ENCODE peak calls at places on chromosomes 12 and 14, in four cellular contexts. X, B, E and N are unnamed samples.

GRCh38 chr12:15887043-15887817 is 5.0 kb downstream of the STRAP start:
- DNase-seq in X (no peak), B (no peak), E (no peak), N (no peak)

GRCh38 chr12:6791931-6792520 is 2.7 kb downstream of the CD4 start:
- DNase-seq in X (no peak), B (no peak), E (no peak), N (no peak)

GRCh38 chr12:51748235-51748634 is 100.3 kb downstream of the FIGNL2 start:
- DNase-seq in X (no peak), B (no peak), E (no peak), N (no peak)

GRCh38 chr14:69069020-69069421 is 83.9 kb downstream of the DCAF5 start:
- DNase-seq in X (no peak), B (peak), E (no peak), N (peak)

GRCh38 chr14:51582437-51582836 is 69.3 kb upstream of the FRMD6 start:
- DNase-seq in X (no peak), B (no peak), E (no peak), N (peak)

GRCh38 chr12:26978801-26979200 is 35.4 kb downstream of the TM7SF3 start:
- DNase-seq in X (no peak), B (no peak), E (no peak), N (no peak)

GRCh38 chr12:90106568-90106967 is 397.9 kb upstream of the ATP2B1 start:
- DNase-seq in X (no peak), B (no peak), E (no peak), N (no peak)

GRCh38 chr14:103243764-103244737 is 90.0 kb upstream of the EIF5 start:
- DNase-seq in X (no peak), B (no peak), E (no peak), N (no peak)

GRCh38 chr14:96178674-96179321 is 25.8 kb upstream of the BDKRB2 start:
- DNase-seq in X (no peak), B (no peak), E (no peak), N (peak)

GRCh38 chr12:123131879-123132402 is 18.9 kb downstream of the PITPNM2 start:
- DNase-seq in X (no peak), B (no peak), E (no peak), N (no peak)

GRCh38 chr14:106821119-106821518 is 1294.7 kb downstream of the TMEM121 start:
- DNase-seq in X (no peak), B (no peak), E (no peak), N (no peak)

GRCh38 chr14:43132441-43132840 is 1374.6 kb downstream of the FSCB start:
- DNase-seq in X (no peak), B (no peak), E (no peak), N (no peak)

GRCh38 chr14:91611528-91611927 is 101.4 kb upstream of the PPP4R3A start:
- DNase-seq in X (no peak), B (no peak), E (no peak), N (no peak)

GRCh38 chr14:104332634-104333270 is 194.4 kb downstream of the KIF26A start:
- DNase-seq in X (no peak), B (no peak), E (no peak), N (no peak)

GRCh38 chr12:2161478-2161877 is 108.7 kb downstream of the CACNA1C start:
- DNase-seq in X (no peak), B (no peak), E (no peak), N (no peak)

GRCh38 chr12:89760783-89761182 is 52.1 kb upstream of the ATP2B1 start:
- DNase-seq in X (no peak), B (no peak), E (no peak), N (no peak)

GRCh38 chr14:46378248-46378647 is 273.3 kb downstream of the RPL10L start:
- DNase-seq in X (no peak), B (no peak), E (no peak), N (no peak)

GRCh38 chr14:96576359-96576758 is 74.2 kb downstream of the PAPOLA start:
- DNase-seq in X (no peak), B (no peak), E (no peak), N (no peak)

GRCh38 chr14:104249092-104249491 is 110.7 kb downstream of the KIF26A start:
- DNase-seq in X (no peak), B (no peak), E (no peak), N (no peak)

GRCh38 chr14:53963491-53964227 is 7.0 kb upstream of the BMP4 start:
- DNase-seq in X (no peak), B (no peak), E (no peak), N (no peak)

GRCh38 chr12:49902399-49903350 is 1.0 kb downstream of the FAIM2 start:
- DNase-seq in X (no peak), B (peak), E (no peak), N (no peak)

GRCh38 chr12:54262403-54262925 is 17.5 kb downstream of the CBX5 start:
- DNase-seq in X (no peak), B (no peak), E (no peak), N (peak)

GRCh38 chr12:92396647-92397258 is 251.1 kb upstream of the BTG1 start:
- DNase-seq in X (no peak), B (no peak), E (no peak), N (peak)

GRCh38 chr12:102652645-102653313 is 172.4 kb upstream of the IGF1 start:
- DNase-seq in X (no peak), B (no peak), E (no peak), N (no peak)

GRCh38 chr12:127293507-127294310 is 973.3 kb upstream of the TMEM132C start:
- DNase-seq in X (no peak), B (peak), E (peak), N (peak)

GRCh38 chr14:92297818-92298595 is 25.0 kb upstream of the SLC24A4 start:
- DNase-seq in X (no peak), B (no peak), E (no peak), N (no peak)

GRCh38 chr14:81450100-81450531 is 50.0 kb upstream of the STON2 start:
- DNase-seq in X (no peak), B (no peak), E (peak), N (no peak)

GRCh38 chr14:29278301-29278700 is 511.7 kb downstream of the FOXG1 start:
- DNase-seq in X (no peak), B (no peak), E (no peak), N (no peak)

GRCh38 chr12:27530157-27530922 is 6.3 kb downstream of the PPFIBP1 start:
- DNase-seq in X (no peak), B (peak), E (no peak), N (peak)

GRCh38 chr14:77036484-77037337 is 8.2 kb upstream of the IRF2BPL start:
- DNase-seq in X (peak), B (no peak), E (no peak), N (no peak)

GRCh38 chr12:91316825-91317224 is 134.2 kb upstream of the DCN start:
- DNase-seq in X (no peak), B (no peak), E (no peak), N (peak)

GRCh38 chr12:14589169-14590004 is 21.7 kb upstream of the PLBD1 start:
- DNase-seq in X (no peak), B (no peak), E (no peak), N (no peak)

GRCh38 chr14:31993521-31993941 is 83.6 kb upstream of the ARHGAP5 start:
- DNase-seq in X (no peak), B (no peak), E (no peak), N (no peak)
- TF ChIP-seq USF2 in X (no peak), B (no peak), E (no peak), N (no peak)

GRCh38 chr14:72434856-72435255 is 459.0 kb downstream of the DPF3 start:
- DNase-seq in X (no peak), B (no peak), E (no peak), N (no peak)
- TF ChIP-seq RFX5 in X (no peak), B (no peak), E (no peak), N (no peak)

GRCh38 chr12:107332726-107333125 is 239.4 kb upstream of the CRY1 start:
- DNase-seq in X (no peak), B (no peak), E (no peak), N (no peak)
- TF ChIP-seq CHD1 in X (no peak), B (no peak), E (no peak), N (no peak)

DNA sequence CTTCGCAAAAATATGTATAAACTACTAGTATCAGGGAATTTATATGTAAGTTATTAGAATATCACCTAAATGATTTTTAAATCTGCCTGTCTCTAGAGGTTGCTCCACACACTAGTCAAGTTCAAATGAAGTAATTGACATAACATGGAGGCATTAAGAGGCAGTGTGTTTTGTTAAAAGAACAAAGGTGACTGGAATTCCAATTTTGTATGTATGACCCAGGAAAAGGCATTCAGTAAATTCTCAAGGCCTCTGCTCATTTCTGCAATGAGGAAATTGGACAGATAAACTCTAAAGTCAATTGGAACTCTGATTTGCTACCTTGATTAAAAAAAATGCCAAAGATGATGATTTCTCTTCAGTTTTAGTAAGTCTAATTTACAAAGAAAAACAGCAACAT is 117.1 kb downstream of the NAV3 start:
- DNase-seq in X (no peak), B (no peak), E (no peak), N (no peak)
- TF ChIP-seq USF2 in X (no peak), B (no peak), E (no peak), N (no peak)

GRCh38 chr12:124455336-124455735 is 112.1 kb downstream of the NCOR2 start:
- DNase-seq in X (no peak), B (no peak), E (no peak), N (no peak)

GRCh38 chr12:124457287-124458219 is 109.9 kb downstream of the NCOR2 start:
- DNase-seq in X (no peak), B (no peak), E (no peak), N (peak)

GRCh38 chr12:124458220-124458991 is 109.0 kb downstream of the NCOR2 start:
- DNase-seq in X (no peak), B (no peak), E (no peak), N (no peak)

GRCh38 chr12:124456133-124456651 is 111.2 kb downstream of the NCOR2 start:
- DNase-seq in X (no peak), B (no peak), E (no peak), N (no peak)

GRCh38 chr12:124456652-124457152 is 110.7 kb downstream of the NCOR2 start:
- DNase-seq in X (no peak), B (no peak), E (no peak), N (no peak)
- TF ChIP-seq RFX5 in X (no peak), B (no peak), E (no peak), N (no peak)

GRCh38 chr12:96141216-96141944 is 52.8 kb upstream of the ELK3 start:
- DNase-seq in X (no peak), B (no peak), E (no peak), N (peak)
- TF ChIP-seq CHD1 in X (no peak), B (no peak), E (no peak), N (no peak)